ENCODE peak calls at places on chromosomes 11 and 22, in five cellular contexts. One of them, this sample, is unnamed.

GRCh38 chr11:73072935-73073481 is 69.1 kb downstream of the FCHSD2 start:
- DNase-seq in mammary epithelial cell: peak
- DNase-seq in NT2/D1: no peak
- DNase-seq in tibial artery: no peak
- DNase-seq in esophagus muscularis mucosa: no peak
- DNase-seq in this sample: peak

GRCh38 chr11:72234920-72235319 is 9.1 kb downstream of the PHOX2A start:
- DNase-seq in tibial artery: peak
- DNase-seq in esophagus muscularis mucosa: no peak
- DNase-seq in mammary epithelial cell: no peak
- DNase-seq in NT2/D1: no peak
- DNase-seq in this sample: no peak

GRCh38 chr11:74278721-74279148 is 32.7 kb downstream of the P4HA3 start:
- DNase-seq in mammary epithelial cell: peak
- DNase-seq in esophagus muscularis mucosa: peak
- DNase-seq in NT2/D1: no peak
- DNase-seq in tibial artery: peak
- DNase-seq in this sample: peak

GRCh38 chr11:86606270-86606848 is 66.1 kb downstream of the ME3 start:
- DNase-seq in esophagus muscularis mucosa: peak
- DNase-seq in tibial artery: no peak
- DNase-seq in mammary epithelial cell: no peak
- DNase-seq in NT2/D1: no peak
- DNase-seq in this sample: no peak

GRCh38 chr11:10669258-10670033 is 24.1 kb downstream of the IRAG1 start:
- DNase-seq in esophagus muscularis mucosa: no peak
- DNase-seq in tibial artery: no peak
- DNase-seq in NT2/D1: no peak
- DNase-seq in mammary epithelial cell: no peak
- DNase-seq in this sample: no peak

GRCh38 chr11:58193403-58193802 is 4.5 kb downstream of the OR9Q2 start:
- DNase-seq in tibial artery: no peak
- DNase-seq in NT2/D1: no peak
- DNase-seq in mammary epithelial cell: no peak
- DNase-seq in esophagus muscularis mucosa: no peak
- DNase-seq in this sample: no peak

GRCh38 chr11:28146123-28146751 is 38.0 kb downstream of the METTL15 start:
- DNase-seq in NT2/D1: no peak
- DNase-seq in esophagus muscularis mucosa: no peak
- DNase-seq in tibial artery: no peak
- DNase-seq in mammary epithelial cell: peak
- DNase-seq in this sample: peak

GRCh38 chr22:38267086-38267485 is 5.7 kb downstream of the TMEM184B start:
- DNase-seq in NT2/D1: no peak
- DNase-seq in mammary epithelial cell: no peak
- DNase-seq in esophagus muscularis mucosa: no peak
- DNase-seq in tibial artery: no peak
- DNase-seq in this sample: no peak

GRCh38 chr11:116397556-116398167 is 375.1 kb downstream of the BUD13 start:
- DNase-seq in NT2/D1: no peak
- DNase-seq in mammary epithelial cell: no peak
- DNase-seq in tibial artery: no peak
- DNase-seq in esophagus muscularis mucosa: no peak
- DNase-seq in this sample: no peak

GRCh38 chr11:22807855-22808558 is 21.6 kb downstream of the SVIP start:
- DNase-seq in tibial artery: no peak
- DNase-seq in NT2/D1: no peak
- DNase-seq in mammary epithelial cell: no peak
- DNase-seq in esophagus muscularis mucosa: no peak
- DNase-seq in this sample: no peak

GRCh38 chr11:62054484-62055121 is 69.2 kb upstream of the INCENP start:
- DNase-seq in NT2/D1: peak
- DNase-seq in esophagus muscularis mucosa: no peak
- DNase-seq in tibial artery: no peak
- DNase-seq in mammary epithelial cell: peak
- DNase-seq in this sample: no peak

GRCh38 chr11:87007938-87008337 is 29.8 kb upstream of the TMEM135 start:
- DNase-seq in esophagus muscularis mucosa: no peak
- DNase-seq in tibial artery: no peak
- DNase-seq in NT2/D1: no peak
- DNase-seq in mammary epithelial cell: no peak
- DNase-seq in this sample: no peak

GRCh38 chr11:65546217-65546958 is 11.8 kb downstream of the LTBP3 start:
- DNase-seq in mammary epithelial cell: peak
- DNase-seq in NT2/D1: no peak
- DNase-seq in tibial artery: peak
- DNase-seq in esophagus muscularis mucosa: peak
- DNase-seq in this sample: no peak

GRCh38 chr22:45430871-45431270 is 17.4 kb downstream of the RIBC2 start:
- DNase-seq in esophagus muscularis mucosa: no peak
- DNase-seq in tibial artery: peak
- DNase-seq in NT2/D1: no peak
- DNase-seq in mammary epithelial cell: no peak
- DNase-seq in this sample: no peak

GRCh38 chr11:42976636-42977217 is 335.1 kb upstream of the API5 start:
- DNase-seq in esophagus muscularis mucosa: no peak
- DNase-seq in tibial artery: no peak
- DNase-seq in mammary epithelial cell: no peak
- DNase-seq in NT2/D1: no peak
- DNase-seq in this sample: no peak

GRCh38 chr11:66069715-66070603 is at the start of gene PACS1:
- DNase-seq in esophagus muscularis mucosa: no peak
- DNase-seq in tibial artery: peak
- DNase-seq in NT2/D1: no peak
- DNase-seq in mammary epithelial cell: peak
- DNase-seq in this sample: peak

GRCh38 chr22:36331912-36332622 is 55.7 kb downstream of the MYH9 start:
- DNase-seq in NT2/D1: no peak
- DNase-seq in esophagus muscularis mucosa: no peak
- DNase-seq in tibial artery: peak
- DNase-seq in mammary epithelial cell: no peak
- DNase-seq in this sample: no peak

GRCh38 chr22:49159711-49160110 is 668.0 kb downstream of the BRD1 start:
- DNase-seq in NT2/D1: no peak
- DNase-seq in mammary epithelial cell: no peak
- DNase-seq in tibial artery: no peak
- DNase-seq in esophagus muscularis mucosa: no peak
- DNase-seq in this sample: no peak

GRCh38 chr22:48919851-48920589 is 907.7 kb downstream of the BRD1 start:
- DNase-seq in esophagus muscularis mucosa: peak
- DNase-seq in NT2/D1: no peak
- DNase-seq in tibial artery: peak
- DNase-seq in mammary epithelial cell: no peak
- DNase-seq in this sample: no peak

GRCh38 chr11:23112987-23113886 is 253.0 kb upstream of the CCDC179 start:
- DNase-seq in tibial artery: no peak
- DNase-seq in NT2/D1: peak
- DNase-seq in esophagus muscularis mucosa: no peak
- DNase-seq in mammary epithelial cell: peak
- DNase-seq in this sample: peak

GRCh38 chr11:31645747-31646146 is 136.2 kb downstream of the ELP4 start:
- DNase-seq in mammary epithelial cell: peak
- DNase-seq in tibial artery: no peak
- DNase-seq in NT2/D1: no peak
- DNase-seq in esophagus muscularis mucosa: no peak
- DNase-seq in this sample: peak

GRCh38 chr22:36329217-36330078 is 58.3 kb downstream of the MYH9 start:
- DNase-seq in esophagus muscularis mucosa: no peak
- DNase-seq in NT2/D1: peak
- DNase-seq in tibial artery: peak
- DNase-seq in mammary epithelial cell: peak
- DNase-seq in this sample: peak

GRCh38 chr22:50576070-50576469 is 2.2 kb downstream of the CPT1B start:
- DNase-seq in NT2/D1: no peak
- DNase-seq in esophagus muscularis mucosa: no peak
- DNase-seq in mammary epithelial cell: peak
- DNase-seq in tibial artery: peak
- DNase-seq in this sample: no peak

GRCh38 chr11:2538951-2539735 is 94.3 kb downstream of the KCNQ1 start:
- DNase-seq in NT2/D1: no peak
- DNase-seq in esophagus muscularis mucosa: no peak
- DNase-seq in mammary epithelial cell: no peak
- DNase-seq in tibial artery: peak
- DNase-seq in this sample: no peak

GRCh38 chr11:132804258-132804657 is 728.0 kb downstream of the OPCML start:
- DNase-seq in esophagus muscularis mucosa: no peak
- DNase-seq in mammary epithelial cell: no peak
- DNase-seq in NT2/D1: no peak
- DNase-seq in tibial artery: no peak
- DNase-seq in this sample: no peak

GRCh38 chr11:101327908-101328307 is 198.3 kb upstream of the PGR start:
- DNase-seq in esophagus muscularis mucosa: no peak
- DNase-seq in NT2/D1: no peak
- DNase-seq in tibial artery: no peak
- DNase-seq in mammary epithelial cell: no peak
- DNase-seq in this sample: no peak

GRCh38 chr11:69642913-69643632 is 2.1 kb downstream of the CCND1 start:
- DNase-seq in esophagus muscularis mucosa: no peak
- DNase-seq in NT2/D1: no peak
- DNase-seq in tibial artery: peak
- DNase-seq in mammary epithelial cell: peak
- DNase-seq in this sample: peak

GRCh38 chr11:78027759-78028158 is 4.7 kb upstream of the KCTD14 start:
- DNase-seq in mammary epithelial cell: no peak
- DNase-seq in NT2/D1: no peak
- DNase-seq in tibial artery: no peak
- DNase-seq in esophagus muscularis mucosa: no peak
- DNase-seq in this sample: no peak

GRCh38 chr11:117743121-117743815 is 53.7 kb downstream of the DSCAML1 start:
- DNase-seq in esophagus muscularis mucosa: no peak
- DNase-seq in mammary epithelial cell: no peak
- DNase-seq in tibial artery: no peak
- DNase-seq in NT2/D1: no peak
- DNase-seq in this sample: no peak

GRCh38 chr11:124896071-124896750 is 1.5 kb downstream of the ROBO4 start:
- DNase-seq in esophagus muscularis mucosa: no peak
- DNase-seq in NT2/D1: no peak
- DNase-seq in mammary epithelial cell: no peak
- DNase-seq in tibial artery: peak
- DNase-seq in this sample: no peak
- H3K4me3 ChIP-seq in esophagus muscularis mucosa: peak
- H3K4me3 ChIP-seq in NT2/D1: no peak
- H3K4me3 ChIP-seq in mammary epithelial cell: no peak
- H3K4me3 ChIP-seq in tibial artery: peak
- H3K4me3 ChIP-seq in this sample: no peak

GRCh38 chr22:20239063-20239950 is 28.8 kb downstream of the RTN4R start:
- DNase-seq in mammary epithelial cell: no peak
- DNase-seq in NT2/D1: no peak
- DNase-seq in esophagus muscularis mucosa: no peak
- DNase-seq in tibial artery: no peak
- DNase-seq in this sample: no peak
- H3K4me3 ChIP-seq in mammary epithelial cell: no peak
- H3K4me3 ChIP-seq in NT2/D1: no peak
- H3K4me3 ChIP-seq in esophagus muscularis mucosa: peak
- H3K4me3 ChIP-seq in tibial artery: no peak
- H3K4me3 ChIP-seq in this sample: no peak

GRCh38 chr11:44978961-44979331 is 28.3 kb upstream of the TP53I11 start:
- DNase-seq in tibial artery: no peak
- DNase-seq in NT2/D1: no peak
- DNase-seq in mammary epithelial cell: peak
- DNase-seq in esophagus muscularis mucosa: no peak
- DNase-seq in this sample: no peak

GRCh38 chr11:44977493-44977984 is 26.9 kb upstream of the TP53I11 start:
- DNase-seq in tibial artery: no peak
- DNase-seq in mammary epithelial cell: no peak
- DNase-seq in esophagus muscularis mucosa: no peak
- DNase-seq in NT2/D1: no peak
- DNase-seq in this sample: no peak

GRCh38 chr11:44976576-44976975 is 25.9 kb upstream of the TP53I11 start:
- DNase-seq in esophagus muscularis mucosa: no peak
- DNase-seq in tibial artery: no peak
- DNase-seq in mammary epithelial cell: no peak
- DNase-seq in NT2/D1: no peak
- DNase-seq in this sample: no peak

GRCh38 chr11:44979536-44980399 is 29.1 kb upstream of the TP53I11 start:
- DNase-seq in mammary epithelial cell: no peak
- DNase-seq in tibial artery: no peak
- DNase-seq in NT2/D1: no peak
- DNase-seq in esophagus muscularis mucosa: no peak
- DNase-seq in this sample: no peak

GRCh38 chr11:44978279-44978960 is 27.7 kb upstream of the TP53I11 start:
- DNase-seq in NT2/D1: no peak
- DNase-seq in tibial artery: no peak
- DNase-seq in mammary epithelial cell: no peak
- DNase-seq in esophagus muscularis mucosa: no peak
- DNase-seq in this sample: no peak
- H3K4me3 ChIP-seq in NT2/D1: no peak
- H3K4me3 ChIP-seq in tibial artery: no peak
- H3K4me3 ChIP-seq in mammary epithelial cell: no peak
- H3K4me3 ChIP-seq in esophagus muscularis mucosa: no peak
- H3K4me3 ChIP-seq in this sample: no peak

DNA sequence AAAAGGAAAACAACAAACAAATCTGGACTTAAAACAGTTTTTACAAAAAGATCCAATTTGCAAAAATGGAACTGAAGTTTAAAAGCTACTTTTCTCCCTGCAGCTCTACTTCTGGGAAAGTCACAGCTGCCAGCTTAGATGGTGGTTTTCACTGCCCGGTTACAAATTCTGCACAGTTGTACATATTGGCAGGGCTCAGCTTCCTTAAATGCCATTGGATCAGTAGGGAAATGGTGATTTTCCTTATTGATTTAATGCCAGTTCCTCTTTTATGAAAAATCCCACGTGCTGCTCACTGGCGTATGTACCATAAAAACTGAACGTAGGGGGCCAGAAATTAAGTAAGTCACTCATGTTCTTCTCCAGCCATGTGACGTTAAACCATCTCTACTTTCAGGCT is 22.8 kb downstream of the GRAP2 start:
- DNase-seq in esophagus muscularis mucosa: no peak
- DNase-seq in tibial artery: no peak
- DNase-seq in mammary epithelial cell: no peak
- DNase-seq in NT2/D1: no peak
- DNase-seq in this sample: no peak
- H3K4me3 ChIP-seq in esophagus muscularis mucosa: no peak
- H3K4me3 ChIP-seq in tibial artery: no peak
- H3K4me3 ChIP-seq in mammary epithelial cell: no peak
- H3K4me3 ChIP-seq in NT2/D1: no peak
- H3K4me3 ChIP-seq in this sample: no peak

DNA sequence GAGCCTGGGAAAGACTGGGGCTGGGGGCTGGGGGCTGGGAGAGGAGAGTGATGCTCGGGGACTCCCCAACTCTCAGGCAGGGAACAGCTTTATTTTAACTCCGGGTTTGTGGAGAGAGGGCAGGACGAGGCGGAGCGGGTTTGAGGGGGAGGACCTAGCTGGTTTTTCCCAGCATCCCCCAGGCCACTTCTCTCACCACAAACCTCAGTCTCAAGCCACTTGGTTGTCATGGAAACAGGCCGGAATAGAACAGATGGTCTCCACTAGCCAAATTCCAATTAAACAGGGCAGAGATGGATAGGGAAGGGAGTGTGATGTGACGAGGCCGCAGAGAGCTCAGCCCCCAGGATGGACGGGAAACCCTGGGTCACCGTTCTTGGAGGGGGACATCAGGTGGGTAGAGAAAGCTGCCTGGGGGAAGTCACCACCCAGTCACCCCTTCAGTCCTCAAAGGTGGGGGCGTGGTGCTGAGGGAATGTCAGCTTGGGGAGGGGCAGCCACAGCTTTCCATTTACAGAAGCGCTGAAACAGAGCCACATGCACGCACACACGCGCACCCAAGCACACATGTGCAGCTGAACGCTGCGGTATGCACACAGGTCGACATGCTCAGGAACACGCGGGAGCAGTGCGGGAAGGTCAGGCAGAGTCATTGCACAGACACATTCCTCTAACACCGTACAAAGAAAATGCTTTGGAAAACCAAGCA is 19.2 kb downstream of the NECTIN1 start:
- DNase-seq in mammary epithelial cell: no peak
- DNase-seq in NT2/D1: peak
- DNase-seq in tibial artery: no peak
- DNase-seq in esophagus muscularis mucosa: no peak
- DNase-seq in this sample: no peak
- H3K4me3 ChIP-seq in mammary epithelial cell: no peak
- H3K4me3 ChIP-seq in NT2/D1: no peak
- H3K4me3 ChIP-seq in tibial artery: no peak
- H3K4me3 ChIP-seq in esophagus muscularis mucosa: no peak
- H3K4me3 ChIP-seq in this sample: no peak

This sample was measured in skeletal muscle cell.